ENCODE peak calls at places on chromosomes 5 and 9, in ten cellular contexts. Z is ACHN; G is colonic mucosa; B is lower lobe of right lung; N is stimulated activated CD4-positive, alpha-beta T cell treated with anti-CD3 and anti-CD28 coated beads, Interleukin-1b, Interleukin-23, amount 100 ng/mL, for 48 hours; A is CD4-positive, CD25-positive, alpha-beta regulatory T cell; F is lower leg skin; U is heart left ventricle; V is cardiac septum; S is substantia nigra. T is an unnamed sample.

GRCh38 chr5:76443399-76443798 is 40.3 kb downstream of the IQGAP2 start:
- DNase-seq in Z (no peak), G (no peak), B (no peak), N (no peak), A (no peak), F (no peak), U (no peak), V (no peak), S (no peak), T (no peak)

GRCh38 chr9:21443849-21444625 is 3.8 kb downstream of the IFNA1 start:
- DNase-seq in Z (no peak), G (no peak), B (no peak), N (no peak), A (no peak), F (no peak), U (no peak), V (no peak), S (no peak), T (no peak)

GRCh38 chr9:6006968-6007769 is 8.3 kb downstream of the RANBP6 start:
- DNase-seq in Z (peak), G (peak), B (peak), N (peak), A (peak), F (peak), U (peak), V (peak), S (peak), T (peak)

GRCh38 chr5:127936439-127936972 is 147.1 kb upstream of the SLC12A2 start:
- DNase-seq in Z (no peak), G (no peak), B (no peak), N (peak), A (no peak), F (no peak), U (no peak), V (no peak), S (no peak), T (no peak)

GRCh38 chr5:10703676-10704075 is 57.4 kb downstream of the DAP start:
- DNase-seq in Z (no peak), G (peak), B (no peak), N (no peak), A (no peak), F (peak), U (no peak), V (no peak), S (no peak), T (no peak)

GRCh38 chr5:67047180-67047579 is 149.4 kb downstream of the CD180 start:
- DNase-seq in Z (no peak), G (no peak), B (no peak), N (no peak), A (no peak), F (no peak), U (peak), V (peak), S (peak), T (no peak)

GRCh38 chr9:96139592-96140251 is 162.3 kb downstream of the HSD17B3 start:
- DNase-seq in Z (no peak), G (peak), B (no peak), N (no peak), A (no peak), F (peak), U (no peak), V (no peak), S (no peak), T (no peak)

GRCh38 chr5:177453852-177454396 is 7.3 kb downstream of the PRR7 start:
- DNase-seq in Z (no peak), G (no peak), B (peak), N (no peak), A (no peak), F (no peak), U (no peak), V (no peak), S (no peak), T (no peak)

GRCh38 chr9:27195191-27195590 is 86.2 kb downstream of the TEK start:
- DNase-seq in Z (no peak), G (no peak), B (no peak), N (no peak), A (no peak), F (no peak), U (no peak), V (no peak), S (no peak), T (no peak)

GRCh38 chr5:1225081-1225480 is at the start of gene SLC6A18:
- DNase-seq in Z (peak), G (no peak), B (no peak), N (no peak), A (no peak), F (no peak), U (no peak), V (no peak), S (no peak), T (no peak)

GRCh38 chr5:100824635-100825034 is 78.4 kb downstream of the ST8SIA4 start:
- DNase-seq in Z (no peak), G (no peak), B (no peak), N (no peak), A (no peak), F (no peak), U (no peak), V (no peak), S (no peak), T (no peak)

GRCh38 chr5:119302916-119303897 is 52.6 kb upstream of the TNFAIP8 start:
- DNase-seq in Z (peak), G (no peak), B (no peak), N (no peak), A (no peak), F (no peak), U (no peak), V (no peak), S (no peak), T (no peak)

GRCh38 chr9:71680189-71680983 is 87.9 kb downstream of the CEMIP2 start:
- DNase-seq in Z (no peak), G (no peak), B (no peak), N (no peak), A (no peak), F (no peak), U (no peak), V (no peak), S (no peak), T (no peak)

GRCh38 chr9:137141050-137141810 is 2.3 kb downstream of the GRIN1 start:
- DNase-seq in Z (no peak), G (no peak), B (no peak), N (no peak), A (no peak), F (no peak), U (peak), V (no peak), S (no peak), T (no peak)

GRCh38 chr5:21152611-21153010 is 1164.6 kb upstream of the CDH18 start:
- DNase-seq in Z (peak), G (no peak), B (no peak), N (no peak), A (no peak), F (no peak), U (no peak), V (no peak), S (no peak), T (no peak)

GRCh38 chr5:1027631-1028441 is 19.2 kb downstream of the NKD2 start:
- DNase-seq in Z (no peak), G (no peak), B (peak), N (no peak), A (no peak), F (no peak), U (peak), V (no peak), S (no peak), T (no peak)

GRCh38 chr5:57684299-57684702 is 201.7 kb upstream of the ACTBL2 start:
- DNase-seq in Z (no peak), G (no peak), B (no peak), N (no peak), A (no peak), F (no peak), U (no peak), V (no peak), S (no peak), T (no peak)

GRCh38 chr5:80466669-80467485 is 21.0 kb upstream of the FAM151B start:
- DNase-seq in Z (no peak), G (no peak), B (no peak), N (no peak), A (no peak), F (no peak), U (no peak), V (no peak), S (no peak), T (no peak)

GRCh38 chr5:148760945-148761638 is 65.3 kb upstream of the ADRB2 start:
- DNase-seq in Z (no peak), G (no peak), B (no peak), N (no peak), A (no peak), F (no peak), U (no peak), V (no peak), S (no peak), T (no peak)

GRCh38 chr5:82295144-82295543 is 17.0 kb upstream of the RPS23 start:
- DNase-seq in Z (no peak), G (no peak), B (no peak), N (no peak), A (no peak), F (no peak), U (no peak), V (no peak), S (no peak), T (no peak)

GRCh38 chr5:71891856-71892255 is 172.8 kb downstream of the CARTPT start:
- DNase-seq in Z (no peak), G (no peak), B (no peak), N (no peak), A (no peak), F (peak), U (no peak), V (no peak), S (no peak), T (peak)

GRCh38 chr5:61280766-61281427 is 51.2 kb upstream of the ZSWIM6 start:
- DNase-seq in Z (peak), G (no peak), B (no peak), N (peak), A (no peak), F (no peak), U (peak), V (no peak), S (peak), T (no peak)

GRCh38 chr5:38382898-38383297 is 124.5 kb downstream of the EGFLAM start:
- DNase-seq in Z (peak), G (peak), B (peak), N (peak), A (no peak), F (peak), U (no peak), V (no peak), S (peak), T (peak)

GRCh38 chr5:94218374-94218773 is 400.0 kb downstream of the KIAA0825 start:
- DNase-seq in Z (peak), G (no peak), B (no peak), N (no peak), A (no peak), F (no peak), U (no peak), V (no peak), S (no peak), T (no peak)

GRCh38 chr9:37760416-37761165 is 7.0 kb downstream of the TRMT10B start:
- DNase-seq in Z (no peak), G (no peak), B (no peak), N (no peak), A (no peak), F (no peak), U (no peak), V (no peak), S (no peak), T (no peak)

GRCh38 chr5:94314507-94315170 is 303.8 kb downstream of the KIAA0825 start:
- DNase-seq in Z (no peak), G (no peak), B (no peak), N (no peak), A (no peak), F (no peak), U (no peak), V (no peak), S (peak), T (no peak)